ENCODE peak calls at places on chromosomes 11 and 22, in six cellular contexts. One of them, this sample, is unnamed.
A peak's percentile ranks its signal among the peaks of the same experiment; 100 is the strongest.

GRCh38 chr11:83374311-83374710 is 88.1 kb upstream of the CCDC90B start:
- DNase-seq in fibroblast of lung: no peak
- DNase-seq in stimulated activated CD4-positive, alpha-beta T cell treated with anti-CD3 and anti-CD28 coated beads, TNF-alpha, amount 100 ng/mL, for 48 hours: no peak
- DNase-seq in fibroblast of pulmonary artery: no peak
- DNase-seq in DND-41: no peak
- DNase-seq in gastrocnemius medialis: no peak
- DNase-seq in this sample: no peak

GRCh38 chr11:112795142-112795815 is 165.9 kb upstream of the NCAM1 start:
- DNase-seq in fibroblast of lung: peak; percentile 20
- DNase-seq in DND-41: peak; percentile 11
- DNase-seq in gastrocnemius medialis: no peak
- DNase-seq in fibroblast of pulmonary artery: peak; percentile 69
- DNase-seq in stimulated activated CD4-positive, alpha-beta T cell treated with anti-CD3 and anti-CD28 coated beads, TNF-alpha, amount 100 ng/mL, for 48 hours: no peak
- DNase-seq in this sample: peak; percentile 27

GRCh38 chr11:36463781-36464180 is 46.3 kb downstream of the TRAF6 start:
- DNase-seq in fibroblast of lung: peak; percentile 29
- DNase-seq in gastrocnemius medialis: no peak
- DNase-seq in stimulated activated CD4-positive, alpha-beta T cell treated with anti-CD3 and anti-CD28 coated beads, TNF-alpha, amount 100 ng/mL, for 48 hours: no peak
- DNase-seq in fibroblast of pulmonary artery: peak; percentile 21
- DNase-seq in DND-41: no peak
- DNase-seq in this sample: peak; percentile 18

GRCh38 chr22:46995501-46996360 is 233.3 kb downstream of the TBC1D22A start:
- DNase-seq in fibroblast of lung: no peak
- DNase-seq in gastrocnemius medialis: no peak
- DNase-seq in fibroblast of pulmonary artery: no peak
- DNase-seq in stimulated activated CD4-positive, alpha-beta T cell treated with anti-CD3 and anti-CD28 coated beads, TNF-alpha, amount 100 ng/mL, for 48 hours: no peak
- DNase-seq in DND-41: no peak
- DNase-seq in this sample: no peak

GRCh38 chr11:80327971-80328614 is 887.3 kb upstream of the TENM4 start:
- DNase-seq in fibroblast of pulmonary artery: no peak
- DNase-seq in stimulated activated CD4-positive, alpha-beta T cell treated with anti-CD3 and anti-CD28 coated beads, TNF-alpha, amount 100 ng/mL, for 48 hours: no peak
- DNase-seq in gastrocnemius medialis: no peak
- DNase-seq in DND-41: no peak
- DNase-seq in fibroblast of lung: no peak
- DNase-seq in this sample: no peak

GRCh38 chr11:78371221-78371899 is 46.3 kb downstream of the GAB2 start:
- DNase-seq in gastrocnemius medialis: no peak
- DNase-seq in stimulated activated CD4-positive, alpha-beta T cell treated with anti-CD3 and anti-CD28 coated beads, TNF-alpha, amount 100 ng/mL, for 48 hours: no peak
- DNase-seq in fibroblast of pulmonary artery: no peak
- DNase-seq in DND-41: no peak
- DNase-seq in fibroblast of lung: no peak
- DNase-seq in this sample: no peak

GRCh38 chr11:92357344-92357743 is 132.7 kb downstream of the FAT3 start:
- DNase-seq in fibroblast of lung: no peak
- DNase-seq in fibroblast of pulmonary artery: no peak
- DNase-seq in gastrocnemius medialis: no peak
- DNase-seq in stimulated activated CD4-positive, alpha-beta T cell treated with anti-CD3 and anti-CD28 coated beads, TNF-alpha, amount 100 ng/mL, for 48 hours: no peak
- DNase-seq in DND-41: no peak
- DNase-seq in this sample: no peak

GRCh38 chr11:78562398-78562797 is 12.3 kb downstream of the NARS2 start:
- DNase-seq in stimulated activated CD4-positive, alpha-beta T cell treated with anti-CD3 and anti-CD28 coated beads, TNF-alpha, amount 100 ng/mL, for 48 hours: no peak
- DNase-seq in DND-41: no peak
- DNase-seq in fibroblast of lung: peak; percentile 70
- DNase-seq in gastrocnemius medialis: no peak
- DNase-seq in fibroblast of pulmonary artery: peak; percentile 75
- DNase-seq in this sample: peak; percentile 85

GRCh38 chr22:42396621-42397331 is 35.4 kb downstream of the NFAM1 start:
- DNase-seq in gastrocnemius medialis: peak; percentile 22
- DNase-seq in fibroblast of pulmonary artery: no peak
- DNase-seq in stimulated activated CD4-positive, alpha-beta T cell treated with anti-CD3 and anti-CD28 coated beads, TNF-alpha, amount 100 ng/mL, for 48 hours: no peak
- DNase-seq in fibroblast of lung: no peak
- DNase-seq in DND-41: no peak
- DNase-seq in this sample: no peak

GRCh38 chr11:34650528-34650927 is 29.6 kb downstream of the EHF start:
- DNase-seq in fibroblast of pulmonary artery: peak; percentile 74
- DNase-seq in DND-41: no peak
- DNase-seq in gastrocnemius medialis: no peak
- DNase-seq in fibroblast of lung: peak; percentile 43
- DNase-seq in stimulated activated CD4-positive, alpha-beta T cell treated with anti-CD3 and anti-CD28 coated beads, TNF-alpha, amount 100 ng/mL, for 48 hours: peak; percentile 86
- DNase-seq in this sample: no peak